ENCODE peak calls at places on chromosomes 12 and 14, in four cellular contexts. S is stimulated activated CD8-positive, alpha-beta memory T cell treated with anti-CD3 and anti-CD28 coated beads, Interleukin-4, amount 100 ng/mL, for 1 hour; K is BJ; L is hippocampal formation. X is an unnamed sample.

GRCh38 chr12:117587646-117588287 is 226.3 kb upstream of the NOS1 start:
- DNase-seq in S (no peak), K (no peak), L (no peak), X (no peak)

GRCh38 chr12:106987846-106988245 is 900 bp upstream of the MTERF2 start:
- DNase-seq in S (no peak), K (no peak), L (no peak), X (no peak)

GRCh38 chr14:77031680-77032482 is 3.4 kb upstream of the IRF2BPL start:
- DNase-seq in S (no peak), K (no peak), L (no peak), X (no peak)

GRCh38 chr12:107450541-107450940 is 235.1 kb upstream of the PWP1 start:
- DNase-seq in S (no peak), K (no peak), L (no peak), X (no peak)

GRCh38 chr14:106875503-106875902 is 1349.1 kb downstream of the TMEM121 start:
- DNase-seq in S (no peak), K (no peak), L (no peak), X (no peak)

GRCh38 chr12:93722757-93723567 is 45.8 kb downstream of the CRADD start:
- DNase-seq in S (no peak), K (no peak), L (no peak), X (no peak)

GRCh38 chr12:121980211-121980891 is 41.3 kb upstream of the BCL7A start:
- DNase-seq in S (no peak), K (no peak), L (no peak), X (no peak)

GRCh38 chr12:4011597-4011996 is 138.4 kb upstream of the PARP11 start:
- DNase-seq in S (no peak), K (no peak), L (no peak), X (no peak)

GRCh38 chr14:78606111-78606510 is 435.9 kb downstream of the NRXN3 start:
- DNase-seq in S (no peak), K (peak), L (no peak), X (no peak)

GRCh38 chr12:48882325-48882687 is 16.6 kb upstream of the RND1 start:
- DNase-seq in S (no peak), K (no peak), L (no peak), X (no peak)

GRCh38 chr12:10136637-10137205 is 6.7 kb upstream of the CLEC7A start:
- DNase-seq in S (no peak), K (no peak), L (no peak), X (no peak)

GRCh38 chr14:70064111-70064885 is 124.5 kb downstream of the SLC8A3 start:
- DNase-seq in S (no peak), K (no peak), L (no peak), X (no peak)

GRCh38 chr14:70601162-70601561 is 707 bp upstream of the MED6 start:
- DNase-seq in S (no peak), K (no peak), L (no peak), X (peak)

GRCh38 chr12:104520242-104520900 is 63.6 kb downstream of the CHST11 start:
- DNase-seq in S (no peak), K (no peak), L (no peak), X (no peak)

GRCh38 chr12:15629108-15629507 is 160.1 kb downstream of the EPS8 start:
- DNase-seq in S (no peak), K (peak), L (no peak), X (no peak)

GRCh38 chr12:6335451-6336078 is 6.3 kb downstream of the TNFRSF1A start:
- DNase-seq in S (peak), K (no peak), L (no peak), X (no peak)

GRCh38 chr12:19273482-19274330 is 144.2 kb downstream of the PLEKHA5 start:
- DNase-seq in S (peak), K (peak), L (no peak), X (peak)

GRCh38 chr14:57865066-57865449 is 834 bp downstream of the SLC35F4 start:
- DNase-seq in S (no peak), K (no peak), L (no peak), X (no peak)

GRCh38 chr14:60313093-60313492 is 64.1 kb downstream of the PPM1A start:
- DNase-seq in S (no peak), K (no peak), L (no peak), X (peak)

GRCh38 chr12:24510581-24511125 is 438.2 kb downstream of the BCAT1 start:
- DNase-seq in S (no peak), K (no peak), L (no peak), X (no peak)

GRCh38 chr12:49843411-49843810 is 505 bp upstream of the BCDIN3D start:
- DNase-seq in S (no peak), K (no peak), L (no peak), X (no peak)